ENCODE peak calls at places on chromosomes 16 and 17, in six cellular contexts. R, O, X, Z, Y and H are unnamed samples.

GRCh38 chr17:72644481-72644880 is 448.0 kb downstream of the SLC39A11 start:
- DNase-seq in X (no peak), Z (no peak), Y (no peak), R (no peak), O (no peak), H (no peak)

GRCh38 chr17:17402558-17402957 is 74.2 kb upstream of the MED9 start:
- DNase-seq in Z (peak), Y (no peak), X (no peak), R (no peak), O (no peak), H (no peak)

GRCh38 chr17:44212507-44213402 is 6.7 kb downstream of the UBTF start:
- DNase-seq in R (no peak), O (no peak), Z (no peak), X (peak), Y (no peak), H (no peak)

GRCh38 chr16:65122974-65123845 is 1.3 kb upstream of the CDH11 start:
- DNase-seq in R (peak), Z (no peak), Y (no peak), O (no peak), X (no peak), H (peak)

GRCh38 chr16:89710709-89711564 is 9.4 kb upstream of the SPATA2L start:
- DNase-seq in Z (no peak), Y (no peak), O (no peak), R (no peak), X (no peak), H (no peak)

GRCh38 chr16:86072328-86073102 is 173.6 kb downstream of the IRF8 start:
- DNase-seq in O (peak), Y (peak), Z (peak), X (peak), R (peak), H (peak)

GRCh38 chr17:57445051-57445450 is 188.7 kb downstream of the MSI2 start:
- DNase-seq in R (no peak), X (no peak), Z (no peak), O (no peak), Y (no peak), H (no peak)

GRCh38 chr17:56756536-56756935 is 77.2 kb downstream of the C17orf67 start:
- DNase-seq in X (no peak), O (no peak), Z (no peak), Y (no peak), R (peak), H (no peak)

GRCh38 chr17:8873801-8874715 is 6.6 kb upstream of the PIK3R6 start:
- DNase-seq in O (no peak), R (no peak), Z (no peak), Y (no peak), X (no peak), H (no peak)

GRCh38 chr17:6381052-6381451 is 53.9 kb downstream of the AIPL1 start:
- DNase-seq in Y (no peak), X (no peak), Z (no peak), O (no peak), R (peak), H (no peak)

GRCh38 chr16:12917246-12917645 is 15.8 kb downstream of the SHISA9 start:
- DNase-seq in Z (no peak), X (no peak), Y (no peak), R (no peak), O (no peak), H (no peak)

GRCh38 chr16:22648141-22648540 is 137.4 kb downstream of the NPIPB5 start:
- DNase-seq in O (no peak), R (no peak), X (no peak), Z (no peak), Y (no peak), H (no peak)

GRCh38 chr16:70691223-70692129 is 5.6 kb upstream of the MTSS2 start:
- DNase-seq in O (peak), Z (peak), R (peak), X (no peak), Y (no peak), H (peak)

GRCh38 chr17:13952252-13952721 is 117.0 kb upstream of the COX10 start:
- DNase-seq in O (no peak), R (no peak), Z (no peak), X (no peak), Y (no peak), H (no peak)

GRCh38 chr17:28635506-28635905 is 9.5 kb downstream of the BLTP2 start:
- DNase-seq in Y (no peak), Z (no peak), X (no peak), O (no peak), R (no peak), H (no peak)

GRCh38 chr16:65964752-65965151 is 401.7 kb upstream of the CDH5 start:
- DNase-seq in Y (no peak), R (no peak), Z (no peak), O (no peak), X (no peak), H (no peak)

GRCh38 chr16:85291302-85292148 is 179.3 kb upstream of the CIBAR2 start:
- DNase-seq in X (no peak), R (no peak), Y (no peak), O (no peak), Z (peak), H (peak)

GRCh38 chr17:57174591-57174990 is 81.7 kb upstream of the MSI2 start:
- DNase-seq in O (no peak), Y (no peak), X (peak), Z (no peak), R (no peak), H (no peak)

GRCh38 chr16:53091508-53092211 is 36.9 kb downstream of the CHD9 start:
- DNase-seq in O (peak), X (peak), R (peak), Z (peak), Y (no peak), H (peak)

GRCh38 chr17:32927201-32927723 is 691 bp upstream of the TMEM98 start:
- DNase-seq in R (no peak), X (no peak), O (no peak), Y (no peak), Z (no peak), H (peak)

GRCh38 chr17:57125406-57125805 is 40.4 kb downstream of the AKAP1 start:
- DNase-seq in Z (no peak), O (no peak), X (no peak), R (no peak), Y (no peak), H (no peak)

GRCh38 chr16:15466886-15467781 is 32.7 kb downstream of the BMERB1 start:
- DNase-seq in X (no peak), Y (no peak), O (no peak), Z (no peak), R (peak), H (no peak)

GRCh38 chr17:77692571-77693161 is 265.8 kb upstream of the TNRC6C start:
- DNase-seq in X (no peak), O (no peak), Z (no peak), Y (no peak), R (peak), H (no peak)

GRCh38 chr16:57235128-57236092 is 9.6 kb upstream of the ARL2BP start:
- DNase-seq in O (no peak), Y (no peak), Z (no peak), X (peak), R (peak), H (no peak)

GRCh38 chr17:1143573-1143972 is 36.2 kb downstream of the ABR start:
- DNase-seq in Z (no peak), Y (no peak), R (no peak), X (no peak), O (peak), H (no peak)

GRCh38 chr17:55067697-55068439 is 99.3 kb downstream of the STXBP4 start:
- DNase-seq in Z (no peak), X (no peak), Y (no peak), R (no peak), O (no peak), H (no peak)

GRCh38 chr17:44959821-44960523 is 8.1 kb downstream of the C1QL1 start:
- DNase-seq in X (no peak), R (no peak), O (no peak), Z (no peak), Y (no peak), H (no peak)

GRCh38 chr16:85075236-85075924 is 36.9 kb downstream of the CIBAR2 start:
- DNase-seq in X (no peak), O (no peak), R (no peak), Y (no peak), Z (no peak), H (no peak)

GRCh38 chr16:26395700-26396099 is 671.0 kb upstream of the C16orf82 start:
- DNase-seq in Y (no peak), X (no peak), O (no peak), Z (no peak), R (no peak), H (no peak)

GRCh38 chr17:77498875-77499698 is 358.3 kb downstream of the SEC14L1 start:
- DNase-seq in Y (no peak), Z (no peak), R (no peak), X (no peak), O (no peak), H (no peak)

GRCh38 chr17:60047590-60047989 is 31.1 kb downstream of the HEATR6 start:
- DNase-seq in Y (no peak), Z (no peak), R (no peak), O (no peak), X (no peak), H (no peak)

GRCh38 chr16:82088483-82088882 is 53.4 kb downstream of the HSD17B2 start:
- DNase-seq in X (no peak), O (no peak), R (no peak), Y (no peak), Z (no peak), H (no peak)